ENCODE peak calls at places on chromosome 13, in six cellular contexts. Z is NCI-H82, A is SK-MEL-5, J is fibroblast of the conjunctiva, K is AG04450, C is SW 1271. Y is an unnamed sample.

GRCh38 chr13:33262069-33262487 is 23.5 kb downstream of the STARD13 start:
- DNase-seq in Z (no peak), A (no peak), J (no peak), K (no peak), C (peak; percentile 51), Y (peak; percentile 70)

GRCh38 chr13:50457430-50458393 is 385.8 kb downstream of the DLEU7 start:
- DNase-seq in Z (no peak), A (no peak), J (no peak), K (no peak), C (no peak), Y (no peak)

GRCh38 chr13:80753951-80754350 is 413.0 kb upstream of the SPRY2 start:
- DNase-seq in Z (peak; percentile 44), A (no peak), J (peak; percentile 13), K (no peak), C (no peak), Y (no peak)

GRCh38 chr13:76775031-76775740 is 111.0 kb downstream of the KCTD12 start:
- DNase-seq in Z (no peak), A (no peak), J (no peak), K (no peak), C (no peak), Y (no peak)

GRCh38 chr13:112668924-112669323 is 20.9 kb upstream of the ATP11A start:
- DNase-seq in Z (no peak), A (no peak), J (no peak), K (no peak), C (no peak), Y (no peak)

GRCh38 chr13:30743319-30744055 is 8.1 kb downstream of the ALOX5AP start:
- DNase-seq in Z (no peak), A (no peak), J (peak; percentile 90), K (peak; percentile 93), C (peak; percentile 13), Y (peak; percentile 99)

GRCh38 chr13:93700115-93700514 is 473.5 kb downstream of the GPC6 start:
- DNase-seq in Z (no peak), A (no peak), J (no peak), K (no peak), C (no peak), Y (peak; percentile 79)

GRCh38 chr13:36146513-36147276 is 15.5 kb upstream of the DCLK1 start:
- DNase-seq in Z (no peak), A (no peak), J (no peak), K (no peak), C (no peak), Y (no peak)

Y was measured in IMR-90.